ENCODE peak calls at places on chromosomes 4 and X, in five cellular contexts. R, N, U, F and O are unnamed samples.

GRCh38 chr4:174214102-174214878 is 69.2 kb downstream of the FBXO8 start:
- DNase-seq in R (no peak), N (peak; percentile 39), U (peak; percentile 82), F (peak; percentile 63), O (no peak)

GRCh38 chrX:150506486-150506885 is 61.9 kb upstream of the MTM1 start:
- DNase-seq in R (no peak), N (peak; percentile 28), U (no peak), F (peak; percentile 64), O (no peak)

GRCh38 chr4:7838136-7838782 is 101.4 kb downstream of the AFAP1 start:
- DNase-seq in R (no peak), N (no peak), U (no peak), F (no peak), O (no peak)

GRCh38 chr4:136186650-136187049 is 1345.6 kb downstream of the PCDH18 start:
- DNase-seq in R (no peak), N (no peak), U (no peak), F (no peak), O (no peak)

GRCh38 chr4:10008208-10009005 is 12.9 kb downstream of the SLC2A9 start:
- DNase-seq in R (peak; percentile 45), N (peak; percentile 36), U (no peak), F (no peak), O (peak; percentile 86)

GRCh38 chr4:141329174-141329569 is 108.5 kb downstream of the ZNF330 start:
- DNase-seq in R (peak; percentile 80), N (peak; percentile 87), U (no peak), F (no peak), O (no peak)

GRCh38 chr4:8817813-8818062 is 53.9 kb downstream of the HMX1 start:
- DNase-seq in R (no peak), N (no peak), U (no peak), F (no peak), O (no peak)

GRCh38 chrX:68079961-68080360 is 353.3 kb downstream of the OPHN1 start:
- DNase-seq in R (no peak), N (peak; percentile 37), U (no peak), F (no peak), O (no peak)

GRCh38 chr4:45453258-45453841 is 670.5 kb downstream of the GABRG1 start:
- DNase-seq in R (no peak), N (peak; percentile 71), U (peak; percentile 68), F (no peak), O (no peak)

GRCh38 chrX:17552251-17552650 is 177.3 kb downstream of the NHS start:
- DNase-seq in R (peak; percentile 55), N (peak; percentile 59), U (no peak), F (no peak), O (no peak)

GRCh38 chr4:123596805-123597204 is 200.2 kb downstream of the SPRY1 start:
- DNase-seq in R (no peak), N (no peak), U (no peak), F (no peak), O (no peak)
- H3K27ac ChIP-seq in R (no peak overlapping the region), N (no peak overlapping the region), U (no peak overlapping the region), F (no peak overlapping the region), O (no peak overlapping the region)

DNA sequence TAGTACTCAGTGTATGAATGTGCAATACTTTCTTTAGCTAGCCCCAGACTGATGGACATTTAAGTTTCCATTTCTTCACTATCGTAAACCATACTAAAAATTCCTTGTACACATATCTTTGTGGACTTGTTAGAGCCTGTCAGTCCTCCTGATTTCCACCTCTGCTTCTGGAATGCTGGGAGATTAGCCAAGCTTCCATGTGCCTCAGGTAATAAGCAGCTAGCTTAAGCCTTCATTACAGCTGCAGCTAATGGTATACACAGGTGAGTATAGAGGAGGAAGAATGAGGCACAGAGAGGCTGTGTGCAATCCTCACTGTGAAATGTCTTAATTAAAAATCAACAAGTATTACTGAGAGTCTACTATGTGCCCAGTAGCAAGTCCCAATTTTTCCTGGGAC is 9.8 kb downstream of the SMIM9 start:
- DNase-seq in R (no peak), N (no peak), U (no peak), F (no peak), O (no peak)
- H2AFZ ChIP-seq in R (no peak overlapping the region), N (no peak overlapping the region), U (no peak overlapping the region), F (no peak overlapping the region), O (no peak overlapping the region)

GRCh38 chr4:18937080-18937479 is 915.5 kb upstream of the LCORL start:
- DNase-seq in R (no peak), N (no peak), U (no peak), F (no peak), O (no peak)
- H3K9me3 ChIP-seq in R (no peaks in the 10 kb centered on the region), N (no peaks in the 10 kb centered on the region), U (no peaks in the 10 kb centered on the region), F (no peaks in the 10 kb centered on the region), O (no peaks in the 10 kb centered on the region)

GRCh38 chr4:156939151-156939550 is 32.4 kb downstream of the PDGFC start:
- DNase-seq in R (peak; percentile 39), N (peak; percentile 44), U (no peak), F (no peak), O (no peak)

GRCh38 chr4:156934259-156934635 is 37.4 kb downstream of the PDGFC start:
- DNase-seq in R (no peak), N (no peak), U (no peak), F (no peak), O (no peak)

GRCh38 chr4:156941940-156942548 is 29.6 kb downstream of the PDGFC start:
- DNase-seq in R (peak; percentile 97), N (no peak), U (peak; percentile 71), F (peak; percentile 53), O (peak; percentile 37)

GRCh38 chr4:156942991-156943390 is 28.6 kb downstream of the PDGFC start:
- DNase-seq in R (no peak), N (no peak), U (no peak), F (no peak), O (no peak)

GRCh38 chr4:156939801-156940200 is 31.8 kb downstream of the PDGFC start:
- DNase-seq in R (no peak), N (peak; percentile 53), U (no peak), F (no peak), O (no peak)
- H3K27ac ChIP-seq in R (no peak overlapping the region), N (peak overlapping the region; percentile 19), U (no peak overlapping the region), F (no peak overlapping the region), O (no peak overlapping the region)